ENCODE peak calls at places on chromosomes 12 and 14, in five cellular contexts. One of them, this sample, is unnamed.

GRCh38 chr14:64500088-64500487 is 3.5 kb downstream of the ZBTB25 start:
- DNase-seq in mammary epithelial cell: no peak
- DNase-seq in HS-5: no peak
- DNase-seq in stimulated activated CD4-positive, alpha-beta T cell treated with anti-CD3 and anti-CD28 coated beads, Interleukin-4, amount 100 ng/mL, for 48 hours: no peak
- DNase-seq in mesendoderm: no peak
- DNase-seq in this sample: no peak

GRCh38 chr12:25730489-25731349 is 177.6 kb upstream of the LMNTD1 start:
- DNase-seq in stimulated activated CD4-positive, alpha-beta T cell treated with anti-CD3 and anti-CD28 coated beads, Interleukin-4, amount 100 ng/mL, for 48 hours: no peak
- DNase-seq in HS-5: no peak
- DNase-seq in mesendoderm: peak; percentile 89
- DNase-seq in mammary epithelial cell: peak; percentile 20
- DNase-seq in this sample: no peak

GRCh38 chr12:123024819-123025391 is 44.4 kb downstream of the ARL6IP4 start:
- DNase-seq in stimulated activated CD4-positive, alpha-beta T cell treated with anti-CD3 and anti-CD28 coated beads, Interleukin-4, amount 100 ng/mL, for 48 hours: no peak
- DNase-seq in mammary epithelial cell: peak; percentile 12
- DNase-seq in mesendoderm: no peak
- DNase-seq in HS-5: no peak
- DNase-seq in this sample: peak; percentile 8

GRCh38 chr12:28583771-28584261 is 393.6 kb downstream of the CCDC91 start:
- DNase-seq in stimulated activated CD4-positive, alpha-beta T cell treated with anti-CD3 and anti-CD28 coated beads, Interleukin-4, amount 100 ng/mL, for 48 hours: no peak
- DNase-seq in mammary epithelial cell: peak; percentile 77
- DNase-seq in mesendoderm: peak; percentile 4
- DNase-seq in HS-5: no peak
- DNase-seq in this sample: no peak

GRCh38 chr12:90543393-90543792 is 411.6 kb downstream of the CCER1 start:
- DNase-seq in stimulated activated CD4-positive, alpha-beta T cell treated with anti-CD3 and anti-CD28 coated beads, Interleukin-4, amount 100 ng/mL, for 48 hours: no peak
- DNase-seq in mesendoderm: no peak
- DNase-seq in mammary epithelial cell: no peak
- DNase-seq in HS-5: peak; percentile 8
- DNase-seq in this sample: no peak

GRCh38 chr12:1768585-1768984 is 51.8 kb upstream of the LRTM2 start:
- DNase-seq in mesendoderm: no peak
- DNase-seq in mammary epithelial cell: no peak
- DNase-seq in stimulated activated CD4-positive, alpha-beta T cell treated with anti-CD3 and anti-CD28 coated beads, Interleukin-4, amount 100 ng/mL, for 48 hours: no peak
- DNase-seq in HS-5: no peak
- DNase-seq in this sample: no peak

GRCh38 chr12:95551305-95551704 is at the start of gene USP44:
- DNase-seq in stimulated activated CD4-positive, alpha-beta T cell treated with anti-CD3 and anti-CD28 coated beads, Interleukin-4, amount 100 ng/mL, for 48 hours: no peak
- DNase-seq in mesendoderm: peak; percentile 51
- DNase-seq in mammary epithelial cell: no peak
- DNase-seq in HS-5: no peak
- DNase-seq in this sample: no peak

GRCh38 chr14:94622653-94623421 is 10.6 kb downstream of the SERPINA3 start:
- DNase-seq in HS-5: no peak
- DNase-seq in mammary epithelial cell: no peak
- DNase-seq in mesendoderm: no peak
- DNase-seq in stimulated activated CD4-positive, alpha-beta T cell treated with anti-CD3 and anti-CD28 coated beads, Interleukin-4, amount 100 ng/mL, for 48 hours: no peak
- DNase-seq in this sample: no peak

GRCh38 chr12:1913377-1914115 is 4.9 kb downstream of the CACNA2D4 start:
- DNase-seq in mammary epithelial cell: no peak
- DNase-seq in mesendoderm: no peak
- DNase-seq in stimulated activated CD4-positive, alpha-beta T cell treated with anti-CD3 and anti-CD28 coated beads, Interleukin-4, amount 100 ng/mL, for 48 hours: no peak
- DNase-seq in HS-5: no peak
- DNase-seq in this sample: no peak

GRCh38 chr12:131808744-131809371 is 19.3 kb upstream of the MMP17 start:
- DNase-seq in mesendoderm: no peak
- DNase-seq in mammary epithelial cell: no peak
- DNase-seq in HS-5: no peak
- DNase-seq in stimulated activated CD4-positive, alpha-beta T cell treated with anti-CD3 and anti-CD28 coated beads, Interleukin-4, amount 100 ng/mL, for 48 hours: no peak
- DNase-seq in this sample: no peak

GRCh38 chr12:121452356-121453021 is 52.6 kb downstream of the RNF34 start:
- DNase-seq in HS-5: no peak
- DNase-seq in mammary epithelial cell: peak; percentile 53
- DNase-seq in stimulated activated CD4-positive, alpha-beta T cell treated with anti-CD3 and anti-CD28 coated beads, Interleukin-4, amount 100 ng/mL, for 48 hours: no peak
- DNase-seq in mesendoderm: no peak
- DNase-seq in this sample: peak; percentile 24

GRCh38 chr12:111455448-111456320 is 50.0 kb downstream of the SH2B3 start:
- DNase-seq in HS-5: no peak
- DNase-seq in mammary epithelial cell: no peak
- DNase-seq in stimulated activated CD4-positive, alpha-beta T cell treated with anti-CD3 and anti-CD28 coated beads, Interleukin-4, amount 100 ng/mL, for 48 hours: no peak
- DNase-seq in mesendoderm: peak; percentile 30
- DNase-seq in this sample: peak; percentile 50

GRCh38 chr12:113846275-113846674 is 119.8 kb downstream of the RBM19 start:
- DNase-seq in mesendoderm: peak; percentile 40
- DNase-seq in mammary epithelial cell: no peak
- DNase-seq in HS-5: no peak
- DNase-seq in stimulated activated CD4-positive, alpha-beta T cell treated with anti-CD3 and anti-CD28 coated beads, Interleukin-4, amount 100 ng/mL, for 48 hours: no peak
- DNase-seq in this sample: no peak

GRCh38 chr14:89267656-89268055 is 149.4 kb downstream of the FOXN3 start:
- DNase-seq in HS-5: no peak
- DNase-seq in stimulated activated CD4-positive, alpha-beta T cell treated with anti-CD3 and anti-CD28 coated beads, Interleukin-4, amount 100 ng/mL, for 48 hours: no peak
- DNase-seq in mammary epithelial cell: no peak
- DNase-seq in mesendoderm: no peak
- DNase-seq in this sample: no peak

GRCh38 chr14:64695071-64695470 is 9.2 kb upstream of the PLEKHG3 start:
- DNase-seq in HS-5: no peak
- DNase-seq in stimulated activated CD4-positive, alpha-beta T cell treated with anti-CD3 and anti-CD28 coated beads, Interleukin-4, amount 100 ng/mL, for 48 hours: no peak
- DNase-seq in mesendoderm: no peak
- DNase-seq in mammary epithelial cell: no peak
- DNase-seq in this sample: no peak

GRCh38 chr14:95290769-95291440 is 28.8 kb downstream of the CLMN start:
- DNase-seq in stimulated activated CD4-positive, alpha-beta T cell treated with anti-CD3 and anti-CD28 coated beads, Interleukin-4, amount 100 ng/mL, for 48 hours: no peak
- DNase-seq in HS-5: no peak
- DNase-seq in mesendoderm: peak; percentile 38
- DNase-seq in mammary epithelial cell: peak; percentile 79
- DNase-seq in this sample: peak; percentile 83

GRCh38 chr12:47856094-47856493 is 36.4 kb upstream of the HDAC7 start:
- DNase-seq in stimulated activated CD4-positive, alpha-beta T cell treated with anti-CD3 and anti-CD28 coated beads, Interleukin-4, amount 100 ng/mL, for 48 hours: no peak
- DNase-seq in mammary epithelial cell: no peak
- DNase-seq in HS-5: no peak
- DNase-seq in mesendoderm: no peak
- DNase-seq in this sample: no peak

GRCh38 chr14:56216631-56217379 is 98.6 kb downstream of the PELI2 start:
- DNase-seq in mesendoderm: no peak
- DNase-seq in stimulated activated CD4-positive, alpha-beta T cell treated with anti-CD3 and anti-CD28 coated beads, Interleukin-4, amount 100 ng/mL, for 48 hours: no peak
- DNase-seq in HS-5: no peak
- DNase-seq in mammary epithelial cell: no peak
- DNase-seq in this sample: no peak

GRCh38 chr12:24201258-24201970 is 251.9 kb upstream of the SOX5 start:
- DNase-seq in mesendoderm: peak; percentile 22
- DNase-seq in HS-5: no peak
- DNase-seq in mammary epithelial cell: no peak
- DNase-seq in stimulated activated CD4-positive, alpha-beta T cell treated with anti-CD3 and anti-CD28 coated beads, Interleukin-4, amount 100 ng/mL, for 48 hours: no peak
- DNase-seq in this sample: peak; percentile 70

GRCh38 chr12:28507867-28508266 is 317.6 kb downstream of the CCDC91 start:
- DNase-seq in mammary epithelial cell: no peak
- DNase-seq in HS-5: no peak
- DNase-seq in mesendoderm: no peak
- DNase-seq in stimulated activated CD4-positive, alpha-beta T cell treated with anti-CD3 and anti-CD28 coated beads, Interleukin-4, amount 100 ng/mL, for 48 hours: no peak
- DNase-seq in this sample: no peak

GRCh38 chr12:115147916-115148315 is 463.9 kb upstream of the TBX3 start:
- DNase-seq in stimulated activated CD4-positive, alpha-beta T cell treated with anti-CD3 and anti-CD28 coated beads, Interleukin-4, amount 100 ng/mL, for 48 hours: no peak
- DNase-seq in HS-5: no peak
- DNase-seq in mammary epithelial cell: no peak
- DNase-seq in mesendoderm: no peak
- DNase-seq in this sample: no peak

GRCh38 chr12:109738878-109739665 is 25.4 kb downstream of the FAM222A start:
- DNase-seq in mesendoderm: no peak
- DNase-seq in HS-5: no peak
- DNase-seq in stimulated activated CD4-positive, alpha-beta T cell treated with anti-CD3 and anti-CD28 coated beads, Interleukin-4, amount 100 ng/mL, for 48 hours: no peak
- DNase-seq in mammary epithelial cell: no peak
- DNase-seq in this sample: peak; percentile 53

GRCh38 chr12:67286257-67286656 is 17.1 kb downstream of the CAND1 start:
- DNase-seq in stimulated activated CD4-positive, alpha-beta T cell treated with anti-CD3 and anti-CD28 coated beads, Interleukin-4, amount 100 ng/mL, for 48 hours: no peak
- DNase-seq in mesendoderm: no peak
- DNase-seq in mammary epithelial cell: no peak
- DNase-seq in HS-5: no peak
- DNase-seq in this sample: no peak

GRCh38 chr14:101184104-101184455 is 280.6 kb upstream of the RTL1 start:
- DNase-seq in stimulated activated CD4-positive, alpha-beta T cell treated with anti-CD3 and anti-CD28 coated beads, Interleukin-4, amount 100 ng/mL, for 48 hours: no peak
- DNase-seq in mammary epithelial cell: no peak
- DNase-seq in HS-5: no peak
- DNase-seq in mesendoderm: no peak
- DNase-seq in this sample: no peak

GRCh38 chr12:45183263-45183662 is 32.6 kb upstream of the ANO6 start:
- DNase-seq in mammary epithelial cell: no peak
- DNase-seq in stimulated activated CD4-positive, alpha-beta T cell treated with anti-CD3 and anti-CD28 coated beads, Interleukin-4, amount 100 ng/mL, for 48 hours: no peak
- DNase-seq in mesendoderm: no peak
- DNase-seq in HS-5: no peak
- DNase-seq in this sample: no peak

GRCh38 chr12:709631-710030 is 42.7 kb upstream of the WNK1 start:
- DNase-seq in HS-5: no peak
- DNase-seq in mammary epithelial cell: no peak
- DNase-seq in mesendoderm: no peak
- DNase-seq in stimulated activated CD4-positive, alpha-beta T cell treated with anti-CD3 and anti-CD28 coated beads, Interleukin-4, amount 100 ng/mL, for 48 hours: no peak
- DNase-seq in this sample: no peak

GRCh38 chr12:67650127-67650495 is 1.6 kb downstream of the DYRK2 start:
- DNase-seq in HS-5: no peak
- DNase-seq in stimulated activated CD4-positive, alpha-beta T cell treated with anti-CD3 and anti-CD28 coated beads, Interleukin-4, amount 100 ng/mL, for 48 hours: no peak
- DNase-seq in mammary epithelial cell: no peak
- DNase-seq in mesendoderm: no peak
- DNase-seq in this sample: peak; percentile 22

This sample was measured in kidney tubule cell.